ENCODE peak calls at places on chromosome 5, in five cellular contexts. One of them, this sample, is unnamed.

GRCh38 chr5:66994790-66995189 is 201.8 kb downstream of the CD180 start:
- DNase-seq in PC-3: peak
- DNase-seq in fibroblast of mammary gland: no peak
- DNase-seq in sigmoid colon: no peak
- DNase-seq in epithelial cell of esophagus: peak
- DNase-seq in this sample: no peak

GRCh38 chr5:35036536-35036935 is 11.2 kb downstream of the AGXT2 start:
- DNase-seq in PC-3: no peak
- DNase-seq in fibroblast of mammary gland: no peak
- DNase-seq in sigmoid colon: no peak
- DNase-seq in epithelial cell of esophagus: no peak
- DNase-seq in this sample: no peak

GRCh38 chr5:140245354-140245753 is 57.5 kb downstream of the PFDN1 start:
- DNase-seq in PC-3: no peak
- DNase-seq in fibroblast of mammary gland: no peak
- DNase-seq in sigmoid colon: peak
- DNase-seq in epithelial cell of esophagus: no peak
- DNase-seq in this sample: no peak

GRCh38 chr5:158456756-158457155 is 597.8 kb upstream of the CLINT1 start:
- DNase-seq in PC-3: peak
- DNase-seq in fibroblast of mammary gland: peak
- DNase-seq in sigmoid colon: no peak
- DNase-seq in epithelial cell of esophagus: peak
- DNase-seq in this sample: peak

GRCh38 chr5:41270423-41271251 is 57.3 kb upstream of the C6 start:
- DNase-seq in PC-3: peak
- DNase-seq in fibroblast of mammary gland: peak
- DNase-seq in sigmoid colon: peak
- DNase-seq in epithelial cell of esophagus: peak
- DNase-seq in this sample: peak

GRCh38 chr5:143471041-143471509 is 67.6 kb upstream of the NR3C1 start:
- DNase-seq in PC-3: peak
- DNase-seq in fibroblast of mammary gland: peak
- DNase-seq in sigmoid colon: no peak
- DNase-seq in epithelial cell of esophagus: peak
- DNase-seq in this sample: peak

GRCh38 chr5:107464876-107465275 is 205.9 kb downstream of the EFNA5 start:
- DNase-seq in PC-3: no peak
- DNase-seq in fibroblast of mammary gland: no peak
- DNase-seq in sigmoid colon: no peak
- DNase-seq in epithelial cell of esophagus: no peak
- DNase-seq in this sample: no peak

GRCh38 chr5:112604741-112605390 is 132.8 kb upstream of the APC start:
- DNase-seq in PC-3: peak
- DNase-seq in fibroblast of mammary gland: peak
- DNase-seq in sigmoid colon: no peak
- DNase-seq in epithelial cell of esophagus: peak
- DNase-seq in this sample: no peak

GRCh38 chr5:40834391-40834848 is 602 bp downstream of the RPL37 start:
- DNase-seq in PC-3: no peak
- DNase-seq in fibroblast of mammary gland: peak
- DNase-seq in sigmoid colon: no peak
- DNase-seq in epithelial cell of esophagus: peak
- DNase-seq in this sample: peak

GRCh38 chr5:31396611-31397295 is 135.1 kb downstream of the DROSHA start:
- DNase-seq in PC-3: no peak
- DNase-seq in fibroblast of mammary gland: no peak
- DNase-seq in sigmoid colon: no peak
- DNase-seq in epithelial cell of esophagus: peak
- DNase-seq in this sample: no peak

GRCh38 chr5:125981016-125981415 is 442.2 kb upstream of the GRAMD2B start:
- DNase-seq in PC-3: no peak
- DNase-seq in fibroblast of mammary gland: no peak
- DNase-seq in sigmoid colon: no peak
- DNase-seq in epithelial cell of esophagus: no peak
- DNase-seq in this sample: no peak

GRCh38 chr5:88524941-88525340 is 256.3 kb upstream of the TMEM161B start:
- DNase-seq in PC-3: no peak
- DNase-seq in fibroblast of mammary gland: no peak
- DNase-seq in sigmoid colon: no peak
- DNase-seq in epithelial cell of esophagus: no peak
- DNase-seq in this sample: no peak

GRCh38 chr5:159965031-159965837 is 43.7 kb upstream of the TTC1 start:
- DNase-seq in PC-3: peak
- DNase-seq in fibroblast of mammary gland: peak
- DNase-seq in sigmoid colon: no peak
- DNase-seq in epithelial cell of esophagus: peak
- DNase-seq in this sample: peak
- TF ChIP-seq CTCF in PC-3: peak
- TF ChIP-seq CTCF in fibroblast of mammary gland: peak
- TF ChIP-seq CTCF in sigmoid colon: no peak
- TF ChIP-seq CTCF in epithelial cell of esophagus: peak
- TF ChIP-seq CTCF in this sample: peak

DNA sequence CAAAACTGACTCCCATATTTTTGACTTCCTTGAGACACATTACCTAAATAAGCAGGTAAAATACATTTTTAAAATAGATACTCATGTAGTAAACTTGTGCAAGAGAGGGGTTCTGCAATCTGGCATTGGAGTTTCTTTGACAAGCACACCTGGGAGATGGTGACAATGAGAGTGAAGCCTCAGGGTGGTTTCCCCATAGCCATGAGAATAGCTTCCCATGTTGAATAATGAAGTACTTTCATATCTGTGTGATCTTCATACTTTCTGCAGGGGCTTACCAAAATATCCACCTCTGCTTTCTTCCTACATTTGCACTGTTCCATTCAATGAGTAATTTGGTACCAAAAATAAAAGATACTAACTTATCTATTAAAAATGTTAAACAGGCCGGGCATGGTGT is 44.7 kb upstream of the VCAN start:
- DNase-seq in PC-3: no peak
- DNase-seq in fibroblast of mammary gland: no peak
- DNase-seq in sigmoid colon: no peak
- DNase-seq in epithelial cell of esophagus: no peak
- DNase-seq in this sample: no peak
- TF ChIP-seq CTCF in PC-3: no peak
- TF ChIP-seq CTCF in fibroblast of mammary gland: no peak
- TF ChIP-seq CTCF in sigmoid colon: no peak
- TF ChIP-seq CTCF in epithelial cell of esophagus: no peak
- TF ChIP-seq CTCF in this sample: no peak

GRCh38 chr5:165309446-165309845 is 1804.0 kb downstream of the MAT2B start:
- DNase-seq in PC-3: no peak
- DNase-seq in fibroblast of mammary gland: no peak
- DNase-seq in sigmoid colon: no peak
- DNase-seq in epithelial cell of esophagus: peak
- DNase-seq in this sample: no peak
- TF ChIP-seq CTCF in PC-3: no peak
- TF ChIP-seq CTCF in fibroblast of mammary gland: no peak
- TF ChIP-seq CTCF in sigmoid colon: no peak
- TF ChIP-seq CTCF in epithelial cell of esophagus: no peak
- TF ChIP-seq CTCF in this sample: no peak

GRCh38 chr5:150538007-150538917 is 30.3 kb downstream of the NDST1 start:
- DNase-seq in PC-3: peak
- DNase-seq in fibroblast of mammary gland: peak
- DNase-seq in sigmoid colon: no peak
- DNase-seq in epithelial cell of esophagus: peak
- DNase-seq in this sample: peak
- TF ChIP-seq CTCF in PC-3: peak
- TF ChIP-seq CTCF in fibroblast of mammary gland: no peak
- TF ChIP-seq CTCF in sigmoid colon: no peak
- TF ChIP-seq CTCF in epithelial cell of esophagus: no peak
- TF ChIP-seq CTCF in this sample: no peak

GRCh38 chr5:172009536-172010270 is 3.3 kb upstream of the FBXW11 start:
- DNase-seq in PC-3: no peak
- DNase-seq in fibroblast of mammary gland: no peak
- DNase-seq in sigmoid colon: no peak
- DNase-seq in epithelial cell of esophagus: peak
- DNase-seq in this sample: peak
- TF ChIP-seq CTCF in PC-3: no peak
- TF ChIP-seq CTCF in fibroblast of mammary gland: no peak
- TF ChIP-seq CTCF in sigmoid colon: no peak
- TF ChIP-seq CTCF in epithelial cell of esophagus: no peak
- TF ChIP-seq CTCF in this sample: no peak

DNA sequence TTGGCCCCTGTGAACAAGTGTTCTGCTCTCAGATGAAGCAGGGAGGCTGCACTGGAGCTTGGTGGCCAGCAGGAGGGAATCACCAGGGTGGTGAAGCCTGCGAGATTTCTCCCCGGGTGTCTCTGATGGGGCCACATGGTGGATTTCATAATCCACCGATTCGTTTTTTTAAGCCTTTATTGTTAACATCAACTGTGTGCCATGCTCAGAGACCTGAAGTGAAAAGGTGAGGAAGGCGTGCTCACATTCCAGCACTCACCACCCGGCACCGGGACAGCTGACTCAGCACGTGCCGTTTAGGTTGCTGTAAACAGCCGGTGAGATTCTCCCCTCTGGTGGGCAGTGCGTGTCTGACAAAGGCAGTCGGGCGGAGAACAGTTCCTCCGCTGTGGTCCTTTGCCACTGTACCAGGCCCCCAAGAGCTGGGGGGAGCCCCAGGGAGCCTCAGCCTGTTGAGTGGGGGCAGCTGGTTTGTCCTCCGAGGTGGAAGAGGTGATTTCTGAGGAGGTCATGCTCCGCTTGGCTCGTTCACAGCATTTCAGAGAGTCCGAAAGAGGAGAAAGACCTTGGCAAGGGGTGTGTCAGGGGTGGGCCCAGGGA is 12.7 kb upstream of the AHRR start:
- DNase-seq in PC-3: peak
- DNase-seq in fibroblast of mammary gland: peak
- DNase-seq in sigmoid colon: no peak
- DNase-seq in epithelial cell of esophagus: peak
- DNase-seq in this sample: peak
- TF ChIP-seq CTCF in PC-3: peak
- TF ChIP-seq CTCF in fibroblast of mammary gland: peak
- TF ChIP-seq CTCF in sigmoid colon: no peak
- TF ChIP-seq CTCF in epithelial cell of esophagus: peak
- TF ChIP-seq CTCF in this sample: peak

GRCh38 chr5:138616508-138616907 is 41.3 kb upstream of the HSPA9 start:
- DNase-seq in PC-3: no peak
- DNase-seq in fibroblast of mammary gland: no peak
- DNase-seq in sigmoid colon: no peak
- DNase-seq in epithelial cell of esophagus: peak
- DNase-seq in this sample: no peak

GRCh38 chr5:138610468-138611294 is 35.5 kb upstream of the HSPA9 start:
- DNase-seq in PC-3: no peak
- DNase-seq in fibroblast of mammary gland: peak
- DNase-seq in sigmoid colon: peak
- DNase-seq in epithelial cell of esophagus: no peak
- DNase-seq in this sample: peak

GRCh38 chr5:138606378-138606777 is 31.2 kb upstream of the HSPA9 start:
- DNase-seq in PC-3: no peak
- DNase-seq in fibroblast of mammary gland: no peak
- DNase-seq in sigmoid colon: peak
- DNase-seq in epithelial cell of esophagus: no peak
- DNase-seq in this sample: no peak

GRCh38 chr5:138615461-138615860 is 40.3 kb upstream of the HSPA9 start:
- DNase-seq in PC-3: no peak
- DNase-seq in fibroblast of mammary gland: no peak
- DNase-seq in sigmoid colon: no peak
- DNase-seq in epithelial cell of esophagus: no peak
- DNase-seq in this sample: no peak

GRCh38 chr5:138611295-138612220 is 36.4 kb upstream of the HSPA9 start:
- DNase-seq in PC-3: no peak
- DNase-seq in fibroblast of mammary gland: no peak
- DNase-seq in sigmoid colon: peak
- DNase-seq in epithelial cell of esophagus: peak
- DNase-seq in this sample: peak
- TF ChIP-seq CTCF in PC-3: no peak
- TF ChIP-seq CTCF in fibroblast of mammary gland: no peak
- TF ChIP-seq CTCF in sigmoid colon: no peak
- TF ChIP-seq CTCF in epithelial cell of esophagus: no peak
- TF ChIP-seq CTCF in this sample: no peak

DNA sequence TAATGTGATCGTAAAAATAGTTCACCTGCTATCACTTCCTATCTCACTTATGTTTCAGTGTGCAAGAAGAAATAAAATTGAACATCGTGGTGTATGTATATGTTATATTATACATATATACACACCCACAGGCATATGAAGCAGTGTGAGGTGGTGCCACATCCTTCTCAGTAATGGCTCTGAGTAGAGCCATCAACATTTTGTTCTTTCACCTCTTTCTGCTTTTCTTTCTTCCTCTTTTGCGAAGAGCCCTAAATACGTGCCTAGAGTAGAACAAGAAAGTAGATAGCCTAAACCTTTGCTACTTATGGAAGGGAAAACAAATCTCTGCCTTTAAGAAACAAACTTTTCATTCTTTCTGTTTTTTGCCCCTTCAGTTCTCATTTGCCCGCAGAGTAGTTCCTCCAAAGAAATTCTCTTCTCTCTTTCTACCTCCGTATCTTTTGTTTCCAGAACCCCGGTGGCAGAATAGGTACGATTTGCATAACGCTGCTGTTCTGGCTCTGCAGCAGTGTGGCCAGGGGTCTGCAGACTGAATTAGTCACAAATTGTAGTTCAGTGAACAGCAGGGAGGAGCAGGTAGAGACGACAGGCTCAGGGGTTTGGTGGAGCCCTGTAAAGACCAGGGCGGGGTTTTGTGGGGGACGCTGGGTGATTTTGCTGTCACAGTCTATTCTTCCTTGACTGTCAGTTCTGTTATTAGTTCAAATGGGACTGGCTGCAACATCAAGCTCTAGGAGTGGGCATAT is 40.5 kb upstream of the PJA2 start:
- DNase-seq in PC-3: no peak
- DNase-seq in fibroblast of mammary gland: no peak
- DNase-seq in sigmoid colon: no peak
- DNase-seq in epithelial cell of esophagus: no peak
- DNase-seq in this sample: no peak
- TF ChIP-seq CTCF in PC-3: no peak
- TF ChIP-seq CTCF in fibroblast of mammary gland: no peak
- TF ChIP-seq CTCF in sigmoid colon: no peak
- TF ChIP-seq CTCF in epithelial cell of esophagus: no peak
- TF ChIP-seq CTCF in this sample: no peak

This sample was measured in cardiac fibroblast.